ENCODE peak calls at places on chromosomes 11 and 22, in six cellular contexts. V is HCT116, Y is HepG2, H is GM12878, A is H1, D is K562. O is an unnamed sample.

GRCh38 chr11:17164361-17165246 is 43.2 kb downstream of the PIK3C2A start:
- DNase-seq in V (no peak), Y (peak), H (no peak), A (no peak), D (peak), O (no peak)

GRCh38 chr11:79285756-79286155 is 155.1 kb downstream of the TENM4 start:
- DNase-seq in V (no peak), Y (no peak), H (no peak), A (no peak), D (no peak), O (no peak)

GRCh38 chr11:75490221-75491181 is 35.2 kb downstream of the GDPD5 start:
- DNase-seq in V (no peak), Y (no peak), H (no peak), A (peak), D (no peak), O (peak)

GRCh38 chr11:128530119-128531091 is 57.0 kb downstream of the ETS1 start:
- DNase-seq in V (no peak), Y (no peak), H (no peak), A (no peak), D (no peak), O (no peak)

GRCh38 chr11:122791411-122791810 is 46.9 kb upstream of the CRTAM start:
- DNase-seq in V (no peak), Y (no peak), H (no peak), A (no peak), D (no peak), O (no peak)

GRCh38 chr11:96014234-96014633 is 90.3 kb upstream of the MTMR2 start:
- DNase-seq in V (peak), Y (peak), H (peak), A (no peak), D (no peak), O (no peak)

GRCh38 chr11:60972182-60973030 is 926 bp downstream of the CD6 start:
- DNase-seq in V (no peak), Y (no peak), H (no peak), A (no peak), D (no peak), O (no peak)

GRCh38 chr11:124670732-124671131 is 2.8 kb downstream of the SIAE start:
- DNase-seq in V (no peak), Y (no peak), H (no peak), A (no peak), D (no peak), O (no peak)

GRCh38 chr11:73154178-73154577 is 12.1 kb upstream of the FCHSD2 start:
- DNase-seq in V (no peak), Y (no peak), H (peak), A (no peak), D (no peak), O (no peak)

GRCh38 chr22:38273135-38273761 is 438 bp upstream of the TMEM184B start:
- DNase-seq in V (no peak), Y (no peak), H (no peak), A (no peak), D (no peak), O (no peak)

GRCh38 chr11:15651782-15652181 is 537.1 kb downstream of the INSC start:
- DNase-seq in V (no peak), Y (no peak), H (no peak), A (no peak), D (no peak), O (no peak)

GRCh38 chr11:12213920-12214319 is 103.5 kb downstream of the MICAL2 start:
- DNase-seq in V (no peak), Y (no peak), H (no peak), A (no peak), D (no peak), O (peak)

GRCh38 chr11:113283881-113284280 is 30.5 kb upstream of the TTC12 start:
- DNase-seq in V (no peak), Y (peak), H (no peak), A (no peak), D (no peak), O (no peak)

GRCh38 chr11:12156301-12157140 is 46.1 kb downstream of the MICAL2 start:
- DNase-seq in V (no peak), Y (no peak), H (no peak), A (no peak), D (peak), O (no peak)

DNA sequence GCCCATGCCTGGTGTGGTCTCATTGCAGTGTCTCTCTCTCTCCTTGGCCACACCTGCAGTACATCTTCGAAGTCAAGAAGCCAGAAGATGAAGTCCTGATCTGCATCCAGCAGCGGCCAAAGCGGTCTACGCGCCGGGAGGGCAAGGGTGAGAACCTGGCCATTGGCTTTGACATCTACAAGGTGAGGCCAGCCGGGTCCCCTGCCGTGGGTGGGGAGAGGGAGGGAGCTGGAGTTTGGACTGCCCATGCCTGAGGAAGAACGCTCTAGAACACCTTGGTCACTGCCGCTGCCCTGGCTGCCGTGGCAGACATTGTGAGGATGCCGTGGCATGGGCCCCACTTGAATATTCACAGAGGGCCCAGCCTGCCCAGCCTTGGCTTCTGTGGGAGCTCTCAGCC is 9.1 kb upstream of the MYO7A start:
- DNase-seq in V (no peak), Y (no peak), H (no peak), A (no peak), D (no peak), O (no peak)
- TF ChIP-seq ZNF274 in V (no peak), Y (no peak), H (no peak), A (no peak), D (no peak), O (no peak)

GRCh38 chr11:85854212-85854556 is 999 bp upstream of the CCDC83 start:
- DNase-seq in V (no peak), Y (no peak), H (no peak), A (no peak), D (no peak), O (no peak)
- H3K9ac ChIP-seq in V (peak), Y (peak), H (peak), A (peak), D (peak), O (peak)

GRCh38 chr22:36352775-36353507 is 34.8 kb downstream of the MYH9 start:
- DNase-seq in V (no peak), Y (peak), H (no peak), A (no peak), D (no peak), O (no peak)
- TF ChIP-seq ZNF274 in V (no peak), Y (no peak), H (no peak), A (no peak), D (no peak), O (no peak)

DNA sequence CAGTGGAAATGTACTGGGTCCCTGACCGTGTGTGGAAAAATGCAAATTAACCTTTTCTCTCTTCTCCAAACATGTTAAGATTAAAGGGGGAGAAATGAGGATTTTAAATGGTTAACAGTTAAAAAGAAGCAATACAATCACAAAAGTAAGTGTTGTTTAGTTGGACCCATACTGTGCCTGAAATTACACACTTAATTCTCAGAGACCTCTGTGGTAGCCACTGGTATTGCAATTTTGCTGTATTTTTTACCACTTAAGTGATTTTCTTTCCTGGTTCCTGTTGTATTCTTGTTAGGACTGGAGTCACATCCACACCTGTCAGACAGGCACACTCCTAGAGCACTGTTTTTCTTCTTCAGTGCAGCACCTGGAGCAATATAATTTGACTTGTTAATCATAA is 179.6 kb upstream of the PDGFD start:
- DNase-seq in V (peak), Y (no peak), H (no peak), A (no peak), D (no peak), O (no peak)
- H3K9ac ChIP-seq in V (no peak), Y (no peak), H (no peak), A (no peak), D (no peak), O (no peak)

DNA sequence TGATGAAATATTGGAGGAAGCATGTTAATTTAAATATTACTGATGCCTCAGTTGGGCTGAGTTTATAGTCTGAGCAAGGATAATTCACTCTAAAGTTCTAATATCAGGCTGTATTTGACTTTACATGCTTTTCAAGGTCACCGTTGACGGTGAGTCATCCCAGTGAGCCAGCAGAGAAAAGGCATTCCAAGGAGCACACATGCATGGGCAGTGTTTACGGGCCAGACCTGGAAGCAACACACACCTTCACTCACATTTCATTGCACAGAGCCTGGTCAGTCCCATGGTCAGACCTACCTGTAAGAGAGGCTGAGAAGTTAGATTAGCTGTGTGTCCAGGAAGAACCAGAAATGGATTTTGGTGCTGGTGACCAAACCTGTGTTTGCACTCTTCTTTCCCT is 53.5 kb downstream of the COMMD9 start:
- DNase-seq in V (no peak), Y (peak), H (no peak), A (no peak), D (no peak), O (no peak)
- TF ChIP-seq ZNF274 in V (no peak), Y (no peak), H (no peak), A (no peak), D (no peak), O (no peak)

GRCh38 chr22:20981787-20982562 is at the start of gene LZTR1:
- DNase-seq in V (peak), Y (peak), H (peak), A (no peak), D (peak), O (peak)

GRCh38 chr22:20979940-20980453 is 2.1 kb upstream of the LZTR1 start:
- DNase-seq in V (no peak), Y (peak), H (no peak), A (no peak), D (no peak), O (no peak)

GRCh38 chr22:20982563-20982882 is 426 bp downstream of the LZTR1 start:
- DNase-seq in V (no peak), Y (no peak), H (no peak), A (no peak), D (peak), O (no peak)

GRCh38 chr22:20980523-20980922 is 1.6 kb upstream of the LZTR1 start:
- DNase-seq in V (no peak), Y (no peak), H (no peak), A (no peak), D (peak), O (no peak)

GRCh38 chr22:20980938-20981722 is 967 bp upstream of the LZTR1 start:
- DNase-seq in V (no peak), Y (no peak), H (no peak), A (no peak), D (peak), O (no peak)
- H3K9ac ChIP-seq in V (peak), Y (peak), H (peak), A (peak), D (peak), O (peak)

O was measured in NT2/D1.